ENCODE peak calls at places on chromosomes 1 and 21, in eight cellular contexts. V is GM12865; B is H9; H is fibroblast of the conjunctiva; Y is MM.1S; I is psoas muscle; Q is T47D; M is stimulated activated CD8-positive, alpha-beta memory T cell treated with anti-CD3 and anti-CD28 coated beads, Interleukin-2, amount 100 ng/mL, for 48 hours. J is an unnamed sample.

GRCh38 chr1:201422436-201423030 is 1.0 kb upstream of the TNNI1 start:
- DNase-seq in V (no peak), B (no peak), H (no peak), Y (no peak), I (no peak), Q (no peak), M (no peak), J (no peak)

GRCh38 chr1:16248603-16249534 is 11.9 kb upstream of the CPLANE2 start:
- DNase-seq in V (peak; percentile 69), B (no peak), H (peak; percentile 90), Y (peak; percentile 21), I (peak; percentile 94), Q (no peak), M (no peak), J (no peak)

GRCh38 chr1:211155040-211155439 is 21.1 kb upstream of the KCNH1 start:
- DNase-seq in V (no peak), B (no peak), H (no peak), Y (no peak), I (no peak), Q (no peak), M (no peak), J (no peak)

GRCh38 chr1:84742653-84743052 is 52.4 kb upstream of the SSX2IP start:
- DNase-seq in V (peak; percentile 56), B (no peak), H (no peak), Y (no peak), I (no peak), Q (no peak), M (no peak), J (no peak)

GRCh38 chr1:9110669-9111356 is 18.1 kb downstream of the GPR157 start:
- DNase-seq in V (peak; percentile 96), B (peak; percentile 96), H (peak; percentile 87), Y (peak; percentile 80), I (peak; percentile 94), Q (peak; percentile 48), M (peak; percentile 81), J (peak; percentile 61)

GRCh38 chr1:57195436-57195941 is 228.4 kb downstream of the DAB1 start:
- DNase-seq in V (no peak), B (no peak), H (no peak), Y (no peak), I (no peak), Q (no peak), M (no peak), J (no peak)

GRCh38 chr1:205579711-205580110 is 52.1 kb downstream of the ELK4 start:
- DNase-seq in V (no peak), B (peak; percentile 33), H (no peak), Y (no peak), I (no peak), Q (no peak), M (no peak), J (no peak)

GRCh38 chr1:46099215-46099614 is 33.2 kb downstream of the PIK3R3 start:
- DNase-seq in V (no peak), B (no peak), H (no peak), Y (no peak), I (no peak), Q (no peak), M (no peak), J (no peak)

GRCh38 chr1:221606216-221606615 is 135.7 kb downstream of the DUSP10 start:
- DNase-seq in V (no peak), B (no peak), H (no peak), Y (no peak), I (no peak), Q (no peak), M (no peak), J (no peak)

GRCh38 chr21:16569679-16570078 is 839.9 kb downstream of the USP25 start:
- DNase-seq in V (no peak), B (no peak), H (no peak), Y (no peak), I (no peak), Q (no peak), M (no peak), J (no peak)

GRCh38 chr1:153796786-153797659 is 21.8 kb downstream of the SLC27A3 start:
- DNase-seq in V (peak; percentile 91), B (peak; percentile 84), H (no peak), Y (peak; percentile 95), I (peak; percentile 80), Q (peak; percentile 97), M (peak; percentile 64), J (peak; percentile 77)

GRCh38 chr1:66893712-66894111 is 30.9 kb downstream of the DNAI4 start:
- DNase-seq in V (no peak), B (no peak), H (no peak), Y (no peak), I (no peak), Q (no peak), M (no peak), J (no peak)

GRCh38 chr1:168114845-168115244 is 21.9 kb downstream of the GPR161 start:
- DNase-seq in V (no peak), B (no peak), H (no peak), Y (no peak), I (no peak), Q (no peak), M (no peak), J (no peak)

GRCh38 chr1:9280015-9280860 is 12.5 kb upstream of the SPSB1 start:
- DNase-seq in V (peak; percentile 30), B (peak; percentile 61), H (peak; percentile 92), Y (no peak), I (peak; percentile 88), Q (no peak), M (peak; percentile 51), J (no peak)

GRCh38 chr1:184982002-184982954 is 8.0 kb upstream of the NIBAN1 start:
- DNase-seq in V (peak; percentile 86), B (peak; percentile 64), H (peak; percentile 74), Y (peak; percentile 80), I (peak; percentile 88), Q (peak; percentile 26), M (peak; percentile 51), J (peak; percentile 72)

GRCh38 chr1:162055062-162055461 is 14.4 kb upstream of the NOS1AP start:
- DNase-seq in V (no peak), B (no peak), H (peak; percentile 35), Y (no peak), I (no peak), Q (no peak), M (no peak), J (no peak)

GRCh38 chr1:198156745-198157240 is at the start of gene NEK7:
- DNase-seq in V (peak; percentile 86), B (peak; percentile 83), H (peak; percentile 66), Y (peak; percentile 83), I (peak; percentile 90), Q (peak; percentile 91), M (peak; percentile 59), J (peak; percentile 64)

GRCh38 chr1:162003061-162003824 is 20.4 kb downstream of the OLFML2B start:
- DNase-seq in V (no peak), B (no peak), H (peak; percentile 70), Y (no peak), I (peak; percentile 88), Q (no peak), M (no peak), J (no peak)

GRCh38 chr1:167013124-167013900 is 24.2 kb downstream of the MAEL start:
- DNase-seq in V (no peak), B (no peak), H (no peak), Y (no peak), I (no peak), Q (no peak), M (no peak), J (no peak)

GRCh38 chr1:39094685-39095084 is 68.5 kb downstream of the NDUFS5 start:
- DNase-seq in V (no peak), B (no peak), H (no peak), Y (no peak), I (no peak), Q (no peak), M (no peak), J (no peak)

GRCh38 chr1:16956775-16957174 is 23.6 kb downstream of the MFAP2 start:
- DNase-seq in V (no peak), B (no peak), H (no peak), Y (no peak), I (no peak), Q (no peak), M (no peak), J (no peak)

GRCh38 chr1:27403065-27403726 is 10.8 kb downstream of the GPR3 start:
- DNase-seq in V (no peak), B (peak; percentile 81), H (peak; percentile 66), Y (no peak), I (peak; percentile 91), Q (no peak), M (no peak), J (peak; percentile 71)

GRCh38 chr1:200034821-200035396 is 7.4 kb downstream of the NR5A2 start:
- DNase-seq in V (no peak), B (peak; percentile 56), H (no peak), Y (no peak), I (no peak), Q (no peak), M (no peak), J (no peak)

J was measured in immature natural killer cell.